ENCODE peak calls at places on chromosomes 11 and 22, in six cellular contexts. One of them, this sample, is unnamed.

GRCh38 chr11:134923441-134923840 is 511.4 kb upstream of the B3GAT1 start:
- DNase-seq in CD4-positive, alpha-beta T cell: no peak
- DNase-seq in fibroblast of the aortic adventitia: no peak
- DNase-seq in activated effector memory CD4-positive, alpha-beta T cell treated with anti-CD3 and anti-CD28 coated beads, Interleukin-2, amount 50 U/mL, for 16 hours: no peak
- DNase-seq in stimulated activated CD8-positive, alpha-beta memory T cell treated with anti-CD3 and anti-CD28 coated beads, Interleukin-15, amount 100 ng/mL, for 1 hour: no peak
- DNase-seq in AG09309: no peak
- DNase-seq in this sample: no peak

GRCh38 chr11:60934790-60935605 is 10.7 kb downstream of the TMEM132A start:
- DNase-seq in fibroblast of the aortic adventitia: no peak
- DNase-seq in stimulated activated CD8-positive, alpha-beta memory T cell treated with anti-CD3 and anti-CD28 coated beads, Interleukin-15, amount 100 ng/mL, for 1 hour: no peak
- DNase-seq in activated effector memory CD4-positive, alpha-beta T cell treated with anti-CD3 and anti-CD28 coated beads, Interleukin-2, amount 50 U/mL, for 16 hours: no peak
- DNase-seq in AG09309: no peak
- DNase-seq in CD4-positive, alpha-beta T cell: no peak
- DNase-seq in this sample: no peak

GRCh38 chr11:60315866-60316265 is 11.2 kb upstream of the MS4A6E start:
- DNase-seq in fibroblast of the aortic adventitia: no peak
- DNase-seq in stimulated activated CD8-positive, alpha-beta memory T cell treated with anti-CD3 and anti-CD28 coated beads, Interleukin-15, amount 100 ng/mL, for 1 hour: no peak
- DNase-seq in AG09309: no peak
- DNase-seq in CD4-positive, alpha-beta T cell: no peak
- DNase-seq in activated effector memory CD4-positive, alpha-beta T cell treated with anti-CD3 and anti-CD28 coated beads, Interleukin-2, amount 50 U/mL, for 16 hours: no peak
- DNase-seq in this sample: no peak

GRCh38 chr11:31610544-31610943 is 101.0 kb downstream of the ELP4 start:
- DNase-seq in stimulated activated CD8-positive, alpha-beta memory T cell treated with anti-CD3 and anti-CD28 coated beads, Interleukin-15, amount 100 ng/mL, for 1 hour: no peak
- DNase-seq in activated effector memory CD4-positive, alpha-beta T cell treated with anti-CD3 and anti-CD28 coated beads, Interleukin-2, amount 50 U/mL, for 16 hours: no peak
- DNase-seq in CD4-positive, alpha-beta T cell: no peak
- DNase-seq in fibroblast of the aortic adventitia: no peak
- DNase-seq in AG09309: no peak
- DNase-seq in this sample: no peak

GRCh38 chr11:75789521-75789920 is 20.9 kb downstream of the DGAT2 start:
- DNase-seq in stimulated activated CD8-positive, alpha-beta memory T cell treated with anti-CD3 and anti-CD28 coated beads, Interleukin-15, amount 100 ng/mL, for 1 hour: no peak
- DNase-seq in CD4-positive, alpha-beta T cell: no peak
- DNase-seq in AG09309: no peak
- DNase-seq in fibroblast of the aortic adventitia: no peak
- DNase-seq in activated effector memory CD4-positive, alpha-beta T cell treated with anti-CD3 and anti-CD28 coated beads, Interleukin-2, amount 50 U/mL, for 16 hours: no peak
- DNase-seq in this sample: no peak

GRCh38 chr11:68028802-68029475 is 1.5 kb upstream of the NDUFS8 start:
- DNase-seq in CD4-positive, alpha-beta T cell: no peak
- DNase-seq in stimulated activated CD8-positive, alpha-beta memory T cell treated with anti-CD3 and anti-CD28 coated beads, Interleukin-15, amount 100 ng/mL, for 1 hour: no peak
- DNase-seq in fibroblast of the aortic adventitia: no peak
- DNase-seq in AG09309: no peak
- DNase-seq in activated effector memory CD4-positive, alpha-beta T cell treated with anti-CD3 and anti-CD28 coated beads, Interleukin-2, amount 50 U/mL, for 16 hours: no peak
- DNase-seq in this sample: no peak

GRCh38 chr11:77154381-77155081 is 26.5 kb downstream of the MYO7A start:
- DNase-seq in CD4-positive, alpha-beta T cell: no peak
- DNase-seq in stimulated activated CD8-positive, alpha-beta memory T cell treated with anti-CD3 and anti-CD28 coated beads, Interleukin-15, amount 100 ng/mL, for 1 hour: no peak
- DNase-seq in AG09309: no peak
- DNase-seq in fibroblast of the aortic adventitia: no peak
- DNase-seq in activated effector memory CD4-positive, alpha-beta T cell treated with anti-CD3 and anti-CD28 coated beads, Interleukin-2, amount 50 U/mL, for 16 hours: no peak
- DNase-seq in this sample: no peak

GRCh38 chr11:77044356-77044755 is 10.2 kb downstream of the B3GNT6 start:
- DNase-seq in activated effector memory CD4-positive, alpha-beta T cell treated with anti-CD3 and anti-CD28 coated beads, Interleukin-2, amount 50 U/mL, for 16 hours: no peak
- DNase-seq in stimulated activated CD8-positive, alpha-beta memory T cell treated with anti-CD3 and anti-CD28 coated beads, Interleukin-15, amount 100 ng/mL, for 1 hour: no peak
- DNase-seq in fibroblast of the aortic adventitia: no peak
- DNase-seq in AG09309: no peak
- DNase-seq in CD4-positive, alpha-beta T cell: no peak
- DNase-seq in this sample: no peak

GRCh38 chr11:10604340-10604748 is 35.9 kb upstream of the LYVE1 start:
- DNase-seq in fibroblast of the aortic adventitia: no peak
- DNase-seq in activated effector memory CD4-positive, alpha-beta T cell treated with anti-CD3 and anti-CD28 coated beads, Interleukin-2, amount 50 U/mL, for 16 hours: no peak
- DNase-seq in CD4-positive, alpha-beta T cell: no peak
- DNase-seq in stimulated activated CD8-positive, alpha-beta memory T cell treated with anti-CD3 and anti-CD28 coated beads, Interleukin-15, amount 100 ng/mL, for 1 hour: no peak
- DNase-seq in AG09309: no peak
- DNase-seq in this sample: no peak

GRCh38 chr22:22248878-22249277 is 4.3 kb downstream of the VPREB1 start:
- DNase-seq in activated effector memory CD4-positive, alpha-beta T cell treated with anti-CD3 and anti-CD28 coated beads, Interleukin-2, amount 50 U/mL, for 16 hours: no peak
- DNase-seq in stimulated activated CD8-positive, alpha-beta memory T cell treated with anti-CD3 and anti-CD28 coated beads, Interleukin-15, amount 100 ng/mL, for 1 hour: no peak
- DNase-seq in fibroblast of the aortic adventitia: no peak
- DNase-seq in AG09309: no peak
- DNase-seq in CD4-positive, alpha-beta T cell: no peak
- DNase-seq in this sample: no peak

GRCh38 chr11:95066721-95067041 is at the start of gene SRSF8:
- DNase-seq in stimulated activated CD8-positive, alpha-beta memory T cell treated with anti-CD3 and anti-CD28 coated beads, Interleukin-15, amount 100 ng/mL, for 1 hour: no peak
- DNase-seq in AG09309: no peak
- DNase-seq in fibroblast of the aortic adventitia: no peak
- DNase-seq in activated effector memory CD4-positive, alpha-beta T cell treated with anti-CD3 and anti-CD28 coated beads, Interleukin-2, amount 50 U/mL, for 16 hours: no peak
- DNase-seq in CD4-positive, alpha-beta T cell: no peak
- DNase-seq in this sample: no peak

GRCh38 chr22:28951969-28952521 is 68.7 kb downstream of the ZNRF3 start:
- DNase-seq in CD4-positive, alpha-beta T cell: no peak
- DNase-seq in fibroblast of the aortic adventitia: peak
- DNase-seq in stimulated activated CD8-positive, alpha-beta memory T cell treated with anti-CD3 and anti-CD28 coated beads, Interleukin-15, amount 100 ng/mL, for 1 hour: no peak
- DNase-seq in activated effector memory CD4-positive, alpha-beta T cell treated with anti-CD3 and anti-CD28 coated beads, Interleukin-2, amount 50 U/mL, for 16 hours: no peak
- DNase-seq in AG09309: peak
- DNase-seq in this sample: no peak

GRCh38 chr11:128195057-128195751 is 392.2 kb downstream of the ETS1 start:
- DNase-seq in activated effector memory CD4-positive, alpha-beta T cell treated with anti-CD3 and anti-CD28 coated beads, Interleukin-2, amount 50 U/mL, for 16 hours: peak
- DNase-seq in AG09309: no peak
- DNase-seq in stimulated activated CD8-positive, alpha-beta memory T cell treated with anti-CD3 and anti-CD28 coated beads, Interleukin-15, amount 100 ng/mL, for 1 hour: no peak
- DNase-seq in CD4-positive, alpha-beta T cell: peak
- DNase-seq in fibroblast of the aortic adventitia: no peak
- DNase-seq in this sample: peak

GRCh38 chr22:48177591-48177990 is 1415.1 kb downstream of the TBC1D22A start:
- DNase-seq in fibroblast of the aortic adventitia: no peak
- DNase-seq in activated effector memory CD4-positive, alpha-beta T cell treated with anti-CD3 and anti-CD28 coated beads, Interleukin-2, amount 50 U/mL, for 16 hours: no peak
- DNase-seq in CD4-positive, alpha-beta T cell: no peak
- DNase-seq in stimulated activated CD8-positive, alpha-beta memory T cell treated with anti-CD3 and anti-CD28 coated beads, Interleukin-15, amount 100 ng/mL, for 1 hour: no peak
- DNase-seq in AG09309: no peak
- DNase-seq in this sample: no peak

GRCh38 chr11:46489668-46490560 is 98.3 kb upstream of the CHRM4 start:
- DNase-seq in activated effector memory CD4-positive, alpha-beta T cell treated with anti-CD3 and anti-CD28 coated beads, Interleukin-2, amount 50 U/mL, for 16 hours: peak
- DNase-seq in CD4-positive, alpha-beta T cell: peak
- DNase-seq in AG09309: peak
- DNase-seq in fibroblast of the aortic adventitia: peak
- DNase-seq in stimulated activated CD8-positive, alpha-beta memory T cell treated with anti-CD3 and anti-CD28 coated beads, Interleukin-15, amount 100 ng/mL, for 1 hour: no peak
- DNase-seq in this sample: peak

GRCh38 chr11:64742940-64743590 is 877 bp downstream of the RASGRP2 start:
- DNase-seq in CD4-positive, alpha-beta T cell: peak
- DNase-seq in activated effector memory CD4-positive, alpha-beta T cell treated with anti-CD3 and anti-CD28 coated beads, Interleukin-2, amount 50 U/mL, for 16 hours: peak
- DNase-seq in fibroblast of the aortic adventitia: no peak
- DNase-seq in AG09309: no peak
- DNase-seq in stimulated activated CD8-positive, alpha-beta memory T cell treated with anti-CD3 and anti-CD28 coated beads, Interleukin-15, amount 100 ng/mL, for 1 hour: peak
- DNase-seq in this sample: peak